ENCODE peak calls at places on chromosomes 3 and 15, in five cellular contexts. O, Q, B, T and G are unnamed samples.
A peak's percentile ranks its signal among the peaks of the same experiment; 100 is the strongest.

GRCh38 chr3:176032043-176032442 is 1165.2 kb downstream of the TBL1XR1 start:
- DNase-seq in O (no peak), Q (no peak), B (no peak), T (no peak), G (no peak)

GRCh38 chr15:71125831-71126453 is 10.7 kb downstream of the THSD4 start:
- DNase-seq in O (no peak), Q (no peak), B (no peak), T (peak; percentile 54), G (no peak)

GRCh38 chr15:97627634-97628033 is 332.9 kb upstream of the ARRDC4 start:
- DNase-seq in O (no peak), Q (no peak), B (no peak), T (no peak), G (no peak)

GRCh38 chr15:72334842-72335241 is 14.9 kb upstream of the CELF6 start:
- DNase-seq in O (no peak), Q (no peak), B (no peak), T (no peak), G (no peak)

GRCh38 chr3:185082149-185082548 is 70.7 kb downstream of the C3orf70 start:
- DNase-seq in O (no peak), Q (no peak), B (no peak), T (no peak), G (no peak)

GRCh38 chr15:79572691-79573340 is 140.7 kb downstream of the MINAR1 start:
- DNase-seq in O (no peak), Q (no peak), B (no peak), T (no peak), G (peak; percentile 66)

GRCh38 chr15:96336045-96336642 is 5.6 kb downstream of the NR2F2 start:
- DNase-seq in O (no peak), Q (no peak), B (no peak), T (no peak), G (no peak)

GRCh38 chr3:173957646-173958045 is 560.1 kb downstream of the NLGN1 start:
- DNase-seq in O (no peak), Q (no peak), B (no peak), T (no peak), G (no peak)

GRCh38 chr3:125512135-125512920 is 7.7 kb downstream of the SNX4 start:
- DNase-seq in O (no peak), Q (peak; percentile 3), B (peak; percentile 8), T (peak; percentile 34), G (no peak)

GRCh38 chr3:193863657-193864323 is 270.8 kb downstream of the OPA1 start:
- DNase-seq in O (no peak), Q (no peak), B (no peak), T (no peak), G (no peak)

GRCh38 chr3:123546133-123546755 is 38.6 kb downstream of the HACD2 start:
- DNase-seq in O (no peak), Q (no peak), B (no peak), T (no peak), G (no peak)